ENCODE peak calls at places on chromosomes 13 and 19, in ten cellular contexts. D is heart right ventricle, B is right atrium auricular region, R is cardiac muscle cell, T is fibroblast of lung, X is endothelial cell of umbilical vein, O is adrenal gland, F is foreskin keratinocyte, E is left ventricle myocardium inferior, U is lower lobe of right lung. W is an unnamed sample.

GRCh38 chr13:33185853-33186252 is 99.7 kb downstream of the STARD13 start:
- DNase-seq in D (no peak), B (no peak), O (no peak), T (no peak), X (peak; percentile 60), F (no peak), R (no peak), E (no peak), U (no peak), W (no peak)

GRCh38 chr19:13119654-13120053 is 1.6 kb downstream of the NACC1 start:
- DNase-seq in R (no peak), T (no peak), D (no peak), O (no peak), B (no peak), X (no peak), U (no peak), F (no peak), E (no peak), W (no peak)

GRCh38 chr19:34793562-34793961 is 20.5 kb upstream of the ZNF599 start:
- DNase-seq in B (no peak), E (no peak), O (no peak), T (no peak), U (no peak), R (no peak), D (no peak), X (no peak), F (no peak), W (no peak)

GRCh38 chr13:101626925-101627555 is 174.6 kb downstream of the ITGBL1 start:
- DNase-seq in R (no peak), T (peak; percentile 54), X (peak; percentile 63), E (no peak), F (no peak), D (no peak), O (no peak), B (no peak), U (no peak), W (no peak)

GRCh38 chr13:91355826-91356710 is 8.6 kb downstream of the MIR17HG start:
- DNase-seq in D (no peak), B (no peak), O (no peak), E (no peak), F (no peak), X (no peak), T (no peak), U (no peak), R (no peak), W (no peak)

GRCh38 chr19:35399948-35400772 is 29.3 kb downstream of the GPR42 start:
- DNase-seq in R (no peak), U (no peak), B (no peak), F (no peak), O (no peak), E (no peak), D (no peak), T (no peak), X (no peak), W (no peak)

GRCh38 chr19:31572671-31573298 is 223.5 kb upstream of the TSHZ3 start:
- DNase-seq in R (no peak), T (no peak), X (no peak), E (no peak), O (no peak), F (no peak), B (peak; percentile 23), U (no peak), D (no peak), W (no peak)

GRCh38 chr19:45305421-45305820 is 17.3 kb downstream of the CKM start:
- DNase-seq in T (peak; percentile 25), U (no peak), X (no peak), E (no peak), O (no peak), D (no peak), F (no peak), B (no peak), R (no peak), W (no peak)

GRCh38 chr13:54162069-54162468 is 1133.5 kb downstream of the OLFM4 start:
- DNase-seq in B (no peak), R (no peak), E (no peak), O (no peak), D (no peak), F (no peak), U (no peak), T (no peak), X (no peak), W (no peak)
- TF ChIP-seq CTCF in B (no peak), R (no peak), E (no peak), O (no peak), D (no peak), F (no peak), U (no peak), T (no peak), X (no peak), W (no peak)

DNA sequence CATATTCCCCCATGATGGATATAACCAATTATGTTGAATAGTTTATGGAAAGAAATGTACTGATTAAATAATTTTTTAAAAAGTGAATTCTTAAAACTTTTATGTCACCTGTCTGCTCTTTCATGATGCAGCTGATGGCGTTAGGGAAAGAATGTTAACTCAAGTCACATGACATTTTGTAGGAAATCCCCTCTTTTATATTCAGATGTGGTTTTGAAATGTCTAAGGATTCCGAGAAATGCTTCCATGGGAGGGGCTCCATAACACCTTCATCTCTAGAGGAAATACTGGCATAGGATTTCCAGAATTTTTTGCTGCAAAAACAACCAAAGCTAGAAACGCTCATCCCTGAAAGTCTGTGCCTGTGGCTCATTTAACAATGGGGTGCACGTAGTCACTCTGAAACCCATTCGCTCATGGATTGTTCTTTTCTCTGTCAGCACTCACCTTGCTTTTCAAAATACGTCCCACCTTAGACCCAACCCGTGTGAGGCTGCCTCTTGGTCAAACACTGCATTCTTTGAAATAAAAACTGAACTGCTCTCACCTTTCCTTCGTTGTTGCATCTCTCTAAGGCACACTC is 288.9 kb downstream of the SHISA2 start:
- DNase-seq in X (no peak), O (no peak), R (no peak), B (no peak), E (no peak), T (no peak), D (no peak), F (no peak), U (no peak), W (no peak)
- H3K4me1 ChIP-seq in X (no peaks in the 10 kb centered on the region), O (no peaks in the 10 kb centered on the region), R (no peaks in the 10 kb centered on the region), B (no peaks in the 10 kb centered on the region), E (no peaks in the 10 kb centered on the region), T (no peaks in the 10 kb centered on the region), D (no peaks in the 10 kb centered on the region), F (no peaks in the 10 kb centered on the region), U (no peaks in the 10 kb centered on the region), W (no peaks in the 10 kb centered on the region)

GRCh38 chr13:41196620-41197019 is 2.3 kb upstream of the KBTBD7 start:
- DNase-seq in U (no peak), F (no peak), B (no peak), R (no peak), E (no peak), T (no peak), O (no peak), D (no peak), X (no peak), W (no peak)
- TF ChIP-seq CTCF in U (no peak), F (peak; percentile 75), B (no peak), R (peak; percentile 34), E (no peak), T (no peak), O (no peak), D (peak; percentile 10), X (no peak), W (no peak)

DNA sequence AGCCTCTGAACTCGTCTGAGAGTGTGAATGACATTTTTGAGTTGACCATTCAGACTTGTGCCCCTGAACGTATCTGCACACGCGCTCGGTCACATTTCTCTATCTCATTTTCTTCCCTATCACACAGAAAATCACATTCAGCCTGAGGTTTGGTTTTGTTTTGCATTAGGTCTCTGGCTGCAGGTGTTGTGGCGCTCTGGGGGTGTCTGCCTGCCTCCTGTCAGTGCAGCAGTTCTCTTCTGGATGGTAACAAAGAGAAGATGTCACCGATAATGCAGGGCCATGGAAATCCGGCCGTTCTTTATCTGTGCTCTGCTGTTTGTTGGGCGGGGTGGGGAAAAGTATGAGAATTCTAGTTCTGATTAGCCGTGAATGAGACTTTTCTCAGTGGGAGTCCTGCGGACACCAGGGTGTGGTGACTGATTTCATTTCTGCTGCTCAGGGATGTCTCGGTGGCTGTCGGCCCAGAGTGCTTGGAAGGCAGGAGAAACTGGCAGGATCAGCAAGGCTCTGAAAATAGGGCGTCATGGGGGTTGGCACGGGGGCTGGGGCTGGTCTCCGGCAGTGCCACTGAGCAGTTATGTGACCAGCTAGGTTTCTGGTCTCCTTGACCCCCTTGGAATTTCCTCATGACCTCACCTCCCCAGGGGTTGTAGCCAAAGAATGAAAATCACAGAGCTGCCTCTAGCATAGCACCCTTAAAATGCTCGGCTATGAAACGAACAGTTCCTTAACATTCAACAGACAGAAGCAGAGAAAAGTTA is 5.1 kb downstream of the RNF113B start:
- DNase-seq in E (peak; percentile 40), X (peak; percentile 48), O (peak; percentile 81), R (no peak), U (no peak), D (peak; percentile 44), B (no peak), T (peak; percentile 42), F (no peak), W (no peak)
- H3K4me1 ChIP-seq in E (peaks cover 37% of the 10 kb centered on the region), X (peaks cover 32% of the 10 kb centered on the region), O (peaks cover 45% of the 10 kb centered on the region), R (peaks cover 29% of the 10 kb centered on the region), U (peaks cover 43% of the 10 kb centered on the region), D (peaks cover 45% of the 10 kb centered on the region), B (peaks cover 40% of the 10 kb centered on the region), T (peaks cover 29% of the 10 kb centered on the region), F (no peaks in the 10 kb centered on the region), W (peaks cover 8% of the 10 kb centered on the region)

GRCh38 chr13:81927347-81927746 is 1586.4 kb upstream of the SPRY2 start:
- DNase-seq in O (no peak), T (no peak), U (no peak), B (no peak), D (no peak), X (no peak), E (no peak), R (peak; percentile 35), F (no peak), W (no peak)

GRCh38 chr13:81929988-81930387 is 1589.1 kb upstream of the SPRY2 start:
- DNase-seq in X (peak; percentile 43), E (no peak), U (no peak), R (peak; percentile 70), T (peak; percentile 14), F (no peak), O (no peak), D (no peak), B (no peak), W (no peak)
- TF ChIP-seq CTCF in X (peak; percentile 49), E (peak; percentile 15), U (peak; percentile 29), R (peak; percentile 13), T (no peak), F (peak; percentile 53), O (peak; percentile 35), D (peak; percentile 37), B (peak; percentile 21), W (no peak)

GRCh38 chr19:46347985-46348384 is 1.1 kb downstream of the PPP5C start:
- DNase-seq in D (no peak), X (no peak), E (no peak), U (no peak), B (no peak), T (no peak), O (no peak), F (no peak), R (no peak), W (no peak)
- H3K4me1 ChIP-seq in D (peaks cover 60% of the 10 kb centered on the region), X (peaks cover 39% of the 10 kb centered on the region), E (peaks cover 71% of the 10 kb centered on the region), U (peaks cover 53% of the 10 kb centered on the region), B (peaks cover 61% of the 10 kb centered on the region), T (peaks cover 25% of the 10 kb centered on the region), O (peaks cover 54% of the 10 kb centered on the region), F (peaks cover 20% of the 10 kb centered on the region), R (peaks cover 13% of the 10 kb centered on the region), W (peaks cover 37% of the 10 kb centered on the region)

GRCh38 chr13:62544928-62545327 is 1129.3 kb upstream of the PCDH20 start:
- DNase-seq in T (no peak), E (no peak), U (no peak), F (no peak), R (no peak), O (no peak), D (no peak), X (no peak), B (no peak), W (no peak)
- TF ChIP-seq CTCF in T (no peak), E (no peak), U (no peak), F (no peak), R (no peak), O (no peak), D (no peak), X (no peak), B (no peak), W (no peak)

W was measured in colonic mucosa.